ENCODE peak calls at places on chromosomes 6 and 20, in seven cellular contexts. P, L, B, Z, W, K and U are unnamed samples.

GRCh38 chr6:36769161-36769675 is 70.0 kb downstream of the CPNE5 start:
- DNase-seq in P (no peak), L (no peak), B (no peak), Z (no peak), W (peak; percentile 60), K (no peak), U (no peak)

GRCh38 chr6:164007881-164008280 is 593.4 kb downstream of the QKI start:
- DNase-seq in P (no peak), L (no peak), B (no peak), Z (no peak), W (no peak), K (no peak), U (no peak)

GRCh38 chr6:111850288-111850937 is 22.8 kb downstream of the FYN start:
- DNase-seq in P (no peak), L (no peak), B (no peak), Z (no peak), W (no peak), K (no peak), U (no peak)

GRCh38 chr6:158780963-158781691 is 38.0 kb downstream of the EZR start:
- DNase-seq in P (no peak), L (no peak), B (no peak), Z (no peak), W (no peak), K (no peak), U (no peak)

GRCh38 chr6:139124887-139125672 is 9.8 kb upstream of the HECA start:
- DNase-seq in P (peak; percentile 62), L (no peak), B (peak; percentile 49), Z (peak; percentile 82), W (peak; percentile 60), K (peak; percentile 37), U (peak; percentile 55)

GRCh38 chr6:90088009-90088408 is 193.7 kb downstream of the GJA10 start:
- DNase-seq in P (no peak), L (no peak), B (no peak), Z (peak; percentile 72), W (peak; percentile 88), K (no peak), U (peak; percentile 60)

GRCh38 chr6:55918639-55919038 is 43.2 kb upstream of the BMP5 start:
- DNase-seq in P (no peak), L (no peak), B (no peak), Z (peak; percentile 81), W (peak; percentile 37), K (no peak), U (no peak)

GRCh38 chr6:149075616-149076354 is 241.7 kb upstream of the TAB2 start:
- DNase-seq in P (no peak), L (no peak), B (no peak), Z (peak; percentile 59), W (no peak), K (no peak), U (no peak)

GRCh38 chr6:169782966-169783760 is 31.7 kb downstream of the ERMARD start:
- DNase-seq in P (no peak), L (no peak), B (no peak), Z (no peak), W (no peak), K (no peak), U (peak; percentile 34)

GRCh38 chr6:155580904-155581303 is 125.3 kb upstream of the NOX3 start:
- DNase-seq in P (no peak), L (no peak), B (no peak), Z (no peak), W (no peak), K (no peak), U (no peak)

GRCh38 chr20:3890410-3890751 is 1.2 kb downstream of the PANK2 start:
- DNase-seq in P (no peak), L (no peak), B (no peak), Z (peak; percentile 42), W (peak; percentile 35), K (no peak), U (peak; percentile 25)

GRCh38 chr20:46826343-46826984 is 68.2 kb upstream of the EYA2 start:
- DNase-seq in P (no peak), L (no peak), B (no peak), Z (no peak), W (no peak), K (no peak), U (no peak)

GRCh38 chr20:53884859-53885654 is 185.3 kb downstream of the BCAS1 start:
- DNase-seq in P (no peak), L (no peak), B (no peak), Z (no peak), W (peak; percentile 93), K (no peak), U (no peak)

GRCh38 chr6:43093361-43094289 is 17.5 kb downstream of the PTK7 start:
- DNase-seq in P (no peak), L (peak; percentile 64), B (no peak), Z (peak; percentile 86), W (peak; percentile 55), K (no peak), U (peak; percentile 70)

GRCh38 chr6:108596947-108597346 is 36.2 kb downstream of the FOXO3 start:
- DNase-seq in P (no peak), L (no peak), B (no peak), Z (no peak), W (no peak), K (no peak), U (no peak)

GRCh38 chr6:117829594-117830319 is 77.3 kb upstream of the SLC35F1 start:
- DNase-seq in P (no peak), L (no peak), B (no peak), Z (peak; percentile 5), W (peak; percentile 42), K (no peak), U (peak; percentile 29)

GRCh38 chr6:69942485-69942884 is 76.1 kb downstream of the COL19A1 start:
- DNase-seq in P (no peak), L (no peak), B (no peak), Z (no peak), W (no peak), K (no peak), U (no peak)

GRCh38 chr6:44576132-44576601 is 188.7 kb downstream of the CDC5L start:
- DNase-seq in P (no peak), L (no peak), B (no peak), Z (no peak), W (no peak), K (no peak), U (no peak)

GRCh38 chr6:16947461-16948159 is 154.2 kb upstream of the STMND1 start:
- DNase-seq in P (no peak), L (no peak), B (no peak), Z (peak; percentile 67), W (peak; percentile 79), K (no peak), U (no peak)

GRCh38 chr6:118725944-118726343 is 74.6 kb upstream of the CEP85L start:
- DNase-seq in P (peak; percentile 16), L (no peak), B (peak; percentile 52), Z (no peak), W (peak; percentile 79), K (peak; percentile 36), U (no peak)

GRCh38 chr6:111709615-111710398 is 104.1 kb upstream of the TRAF3IP2 start:
- DNase-seq in P (peak; percentile 46), L (peak; percentile 61), B (no peak), Z (peak; percentile 62), W (peak; percentile 50), K (peak; percentile 25), U (peak; percentile 58)

GRCh38 chr20:53157443-53158408 is 185.6 kb downstream of the TSHZ2 start:
- DNase-seq in P (peak; percentile 21), L (peak; percentile 13), B (no peak), Z (peak; percentile 3), W (peak; percentile 66), K (peak; percentile 12), U (peak; percentile 30)

GRCh38 chr6:134415194-134415593 is 97.3 kb upstream of the SGK1 start:
- DNase-seq in P (no peak), L (no peak), B (no peak), Z (no peak), W (no peak), K (no peak), U (no peak)

GRCh38 chr20:59222982-59223610 is 59.5 kb downstream of the ZNF831 start:
- DNase-seq in P (no peak), L (no peak), B (no peak), Z (no peak), W (no peak), K (no peak), U (no peak)

GRCh38 chr6:140784573-140784972 is 1348.2 kb upstream of the GJE1 start:
- DNase-seq in P (no peak), L (no peak), B (no peak), Z (peak; percentile 59), W (peak; percentile 56), K (no peak), U (no peak)

GRCh38 chr20:60586417-60587105 is 628.3 kb downstream of the CDH26 start:
- DNase-seq in P (no peak), L (no peak), B (no peak), Z (no peak), W (no peak), K (no peak), U (no peak)

GRCh38 chr6:1757133-1757532 is 147.4 kb downstream of the FOXC1 start:
- DNase-seq in P (no peak), L (no peak), B (no peak), Z (no peak), W (no peak), K (no peak), U (no peak)

GRCh38 chr6:36955136-36955535 is 598 bp downstream of the PI16 start:
- DNase-seq in P (no peak), L (no peak), B (no peak), Z (no peak), W (no peak), K (no peak), U (no peak)

GRCh38 chr6:70627500-70628254 is 40.0 kb upstream of the SMAP1 start:
- DNase-seq in P (no peak), L (no peak), B (no peak), Z (no peak), W (no peak), K (no peak), U (no peak)